ENCODE peak calls at places on chromosomes 2 and 18, in four cellular contexts. T, U, V and I are unnamed samples.
A peak's percentile ranks its signal among the peaks of the same experiment; 100 is the strongest.

GRCh38 chr2:72276876-72277275 is 129.2 kb upstream of the CYP26B1 start:
- DNase-seq in U (no peak), V (no peak), T (no peak), I (no peak)

GRCh38 chr2:83364264-83364663 is 1094.8 kb downstream of the SUCLG1 start:
- DNase-seq in V (no peak), T (no peak), U (no peak), I (no peak)

GRCh38 chr2:127094509-127095366 is 12.2 kb downstream of the BIN1 start:
- DNase-seq in U (peak; percentile 61), T (peak; percentile 70), V (peak; percentile 34), I (peak; percentile 56)

GRCh38 chr2:202613479-202613878 is 21.3 kb upstream of the FAM117B start:
- DNase-seq in U (no peak), V (no peak), T (no peak), I (no peak)

GRCh38 chr18:26082475-26082874 is 7.9 kb downstream of the SS18 start:
- DNase-seq in U (peak; percentile 51), T (no peak), V (no peak), I (no peak)

GRCh38 chr2:30272761-30273573 is 41.6 kb downstream of the LBH start:
- DNase-seq in T (no peak), U (peak; percentile 73), V (no peak), I (no peak)

GRCh38 chr2:143321994-143322393 is 192.8 kb downstream of the ARHGAP15 start:
- DNase-seq in U (no peak), T (no peak), V (peak; percentile 19), I (no peak)

GRCh38 chr2:172985139-172985874 is 90.3 kb upstream of the MAP3K20 start:
- DNase-seq in T (peak; percentile 59), U (peak; percentile 92), V (no peak), I (peak; percentile 3)

GRCh38 chr2:239538357-239539052 is 137.7 kb upstream of the HDAC4 start:
- DNase-seq in T (no peak), V (no peak), U (no peak), I (no peak)

GRCh38 chr2:190119257-190119656 is 56.7 kb upstream of the MSTN start:
- DNase-seq in T (peak; percentile 35), U (no peak), V (no peak), I (no peak)

GRCh38 chr18:78681934-78682333 is 297.7 kb upstream of the SALL3 start:
- DNase-seq in U (no peak), T (no peak), V (no peak), I (no peak)

GRCh38 chr2:159617651-159618050 is 1.3 kb upstream of the BAZ2B start:
- DNase-seq in T (no peak), U (no peak), V (no peak), I (peak; percentile 50)

GRCh38 chr18:12317664-12318333 is 9.8 kb downstream of the TUBB6 start:
- DNase-seq in V (no peak), U (peak; percentile 64), T (no peak), I (no peak)

GRCh38 chr2:20514596-20515269 is 67.9 kb downstream of the RHOB start:
- DNase-seq in U (peak; percentile 97), V (no peak), T (no peak), I (no peak)

GRCh38 chr2:109382946-109383345 is 230.8 kb downstream of the SEPTIN10 start:
- DNase-seq in U (peak; percentile 54), T (peak; percentile 78), V (no peak), I (peak; percentile 53)

GRCh38 chr2:219308142-219309093 is 783 bp downstream of the PTPRN start:
- DNase-seq in T (peak; percentile 83), U (peak; percentile 68), V (peak; percentile 85), I (peak; percentile 84)

GRCh38 chr18:8366656-8367055 is 242.6 kb upstream of the RAB12 start:
- DNase-seq in T (no peak), U (no peak), V (no peak), I (peak; percentile 48)

GRCh38 chr2:30705711-30706533 is 101.3 kb downstream of the CAPN13 start:
- DNase-seq in V (no peak), U (no peak), T (no peak), I (no peak)

GRCh38 chr18:62996552-62996951 is 281.2 kb downstream of the PHLPP1 start:
- DNase-seq in V (no peak), T (no peak), U (no peak), I (no peak)

GRCh38 chr2:234952270-234953115 is 676 bp downstream of the SH3BP4 start:
- DNase-seq in U (peak; percentile 36), T (peak; percentile 51), V (no peak), I (peak; percentile 74)

GRCh38 chr18:61589724-61590065 is 256.5 kb downstream of the CDH20 start:
- DNase-seq in T (no peak), V (no peak), U (peak; percentile 57), I (no peak)

GRCh38 chr18:26714739-26715138 is 150.8 kb downstream of the AQP4 start:
- DNase-seq in V (no peak), T (no peak), U (no peak), I (no peak)